ENCODE peak calls at places on chromosomes 5 and 9, in six cellular contexts. N is breast epithelium, L is IMR-90, E is bronchial epithelial cell, B is lower lobe of right lung, X is SK-N-SH. U is an unnamed sample.

GRCh38 chr5:34563951-34564705 is 92.0 kb upstream of the RAI14 start:
- DNase-seq in X (no peak), E (no peak), B (no peak), L (peak; percentile 75), N (no peak), U (no peak)

GRCh38 chr5:75510836-75511434 is 494 bp downstream of the CERT1 start:
- DNase-seq in B (peak; percentile 80), L (peak; percentile 15), E (no peak), X (peak; percentile 69), N (peak; percentile 20), U (no peak)

GRCh38 chr9:101673642-101674041 is 64.8 kb downstream of the GRIN3A start:
- DNase-seq in N (no peak), B (no peak), L (no peak), E (no peak), X (no peak), U (no peak)

GRCh38 chr5:145218982-145219381 is 616.2 kb downstream of the PRELID2 start:
- DNase-seq in E (no peak), X (no peak), N (no peak), L (no peak), B (no peak), U (no peak)

GRCh38 chr9:859251-859650 is 17.8 kb downstream of the DMRT1 start:
- DNase-seq in E (no peak), X (no peak), N (no peak), L (no peak), B (no peak), U (no peak)

GRCh38 chr5:132498152-132498551 is 7.6 kb upstream of the IRF1 start:
- DNase-seq in N (peak; percentile 46), B (no peak), X (peak; percentile 11), L (peak; percentile 75), E (peak; percentile 80), U (no peak)

GRCh38 chr5:158121678-158122077 is 262.7 kb upstream of the CLINT1 start:
- DNase-seq in N (no peak), L (no peak), B (no peak), E (no peak), X (no peak), U (no peak)

GRCh38 chr9:109098221-109098959 is 21.4 kb downstream of the TMEM245 start:
- DNase-seq in B (no peak), L (peak; percentile 65), E (peak; percentile 36), N (peak; percentile 27), X (peak; percentile 13), U (no peak)

GRCh38 chr9:121942866-121943265 is 150.2 kb downstream of the TTLL11 start:
- DNase-seq in B (no peak), X (no peak), L (no peak), E (no peak), N (no peak), U (no peak)

GRCh38 chr9:93874242-93874641 is 80.9 kb downstream of the BARX1 start:
- DNase-seq in E (no peak), N (no peak), L (no peak), B (no peak), X (no peak), U (no peak)

GRCh38 chr5:34022131-34022705 is 14.4 kb upstream of the AMACR start:
- DNase-seq in N (no peak), B (no peak), E (peak; percentile 42), X (no peak), L (peak; percentile 47), U (no peak)

DNA sequence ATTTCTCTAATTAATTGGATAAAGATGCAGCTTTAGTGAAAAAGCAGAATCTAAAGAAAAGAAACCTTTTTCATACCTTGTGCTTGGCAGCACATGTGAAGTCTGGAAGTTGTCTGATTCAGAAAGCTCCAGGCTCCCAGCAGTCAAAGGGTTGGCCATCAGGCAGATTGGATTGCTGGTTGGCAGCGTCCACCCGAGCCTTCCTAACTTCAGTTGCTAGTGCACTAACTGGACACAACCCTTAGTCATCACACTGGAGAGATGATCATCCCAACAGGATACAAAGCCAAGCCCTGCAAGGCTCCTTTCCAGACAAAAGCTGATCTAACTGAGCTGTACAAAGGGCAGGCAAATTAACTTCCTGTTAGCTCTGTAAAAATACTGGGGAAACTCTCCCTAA is 185.5 kb downstream of the SNX18 start:
- DNase-seq in L (peak; percentile 93), N (peak; percentile 45), E (peak; percentile 64), B (no peak), X (no peak), U (peak; percentile 59)
- H3K4me3 ChIP-seq in L (peak overlapping the region; percentile 11), N (no peak overlapping the region), E (no peak overlapping the region), B (no peak overlapping the region), X (no peak overlapping the region), U (no peak overlapping the region)

DNA sequence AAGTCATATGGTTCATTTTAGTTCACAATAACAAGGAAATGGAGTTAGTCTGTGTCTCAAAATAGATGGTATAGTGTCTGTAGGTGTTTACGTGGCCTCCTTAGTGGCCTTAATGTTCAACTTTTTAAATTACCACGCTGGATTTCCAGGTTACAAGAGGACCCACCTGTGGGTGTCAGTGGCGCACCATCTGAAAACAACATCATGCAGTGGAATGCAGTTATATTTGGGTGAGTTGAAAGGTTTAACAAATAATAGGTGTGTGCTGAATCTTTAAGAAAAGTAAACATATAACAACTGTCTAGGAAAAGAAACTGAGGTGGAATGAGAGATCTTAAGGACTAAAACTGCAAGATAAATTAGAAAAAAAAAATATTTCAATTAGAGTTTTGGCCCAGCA is 2.9 kb downstream of the UBE2B start:
- DNase-seq in N (no peak), L (no peak), X (no peak), B (no peak), E (no peak), U (no peak)
- TF ChIP-seq CTCF in N (no peak), L (peak; percentile 6), X (peak; percentile 26), B (no peak), E (no peak), U (no peak)

DNA sequence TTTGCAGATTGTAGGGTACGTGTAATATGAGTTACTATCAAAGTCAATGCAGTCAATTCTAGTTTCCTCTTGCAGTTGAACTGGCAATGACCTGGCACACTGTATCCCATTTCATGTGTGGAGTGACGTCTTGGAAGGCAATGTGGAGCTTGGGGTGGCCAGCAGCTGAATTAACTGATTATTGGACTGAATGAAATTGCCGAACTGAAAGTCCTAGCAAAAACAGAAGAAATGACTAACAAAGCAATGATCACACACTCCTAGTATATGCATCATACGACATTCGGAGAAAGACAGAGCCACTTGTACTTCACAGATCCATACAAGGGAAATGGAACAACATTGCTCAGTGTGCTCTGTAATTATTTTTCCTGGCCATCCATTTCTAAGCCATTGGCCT is 259.1 kb upstream of the DAPK1 start:
- DNase-seq in L (no peak), X (no peak), B (no peak), E (no peak), N (no peak), U (no peak)
- H3K4me3 ChIP-seq in L (no peak overlapping the region), X (no peak overlapping the region), B (no peak overlapping the region), E (no peak overlapping the region), N (no peak overlapping the region), U (no peak overlapping the region)

DNA sequence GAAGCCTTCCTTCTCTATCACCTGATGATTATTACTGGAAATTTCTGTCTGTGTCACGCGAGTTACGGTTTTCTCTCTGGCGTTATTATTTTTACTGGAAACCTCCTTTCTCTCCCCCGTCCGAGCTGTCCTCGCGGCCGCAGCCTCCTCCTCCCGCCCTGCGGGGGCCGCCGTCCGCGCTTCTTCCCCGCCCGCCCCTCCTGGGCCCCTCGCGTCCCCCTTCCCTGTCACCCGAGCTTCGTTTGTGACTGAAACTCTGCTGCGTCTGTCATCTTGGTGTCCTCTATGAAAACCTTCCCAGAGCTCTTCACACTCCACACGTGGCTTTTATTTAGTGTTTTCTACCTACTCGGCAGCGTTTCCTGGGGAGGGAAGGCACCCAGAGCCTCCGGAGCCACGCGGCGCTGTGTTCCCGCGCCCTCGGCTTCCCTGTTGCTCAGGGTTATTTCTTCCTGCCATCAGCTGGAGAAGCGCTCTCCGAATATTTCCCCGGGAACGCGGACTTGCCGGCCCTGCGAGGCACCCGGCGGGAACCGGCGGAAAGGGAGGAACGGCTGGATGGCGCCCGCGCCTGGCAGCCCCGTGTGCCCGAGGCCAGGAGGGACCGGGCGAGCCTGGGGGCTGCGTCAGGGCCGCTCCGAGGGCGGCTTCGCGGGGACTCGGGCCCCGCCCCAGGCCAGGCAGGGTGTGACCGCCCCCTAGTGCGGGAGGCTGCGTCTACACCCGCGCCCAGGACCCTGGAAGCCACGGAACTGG is 33.9 kb downstream of the TRIP13 start:
- DNase-seq in X (peak; percentile 54), B (no peak), N (no peak), L (no peak), E (peak; percentile 3), U (no peak)
- TF ChIP-seq CTCF in X (no peak), B (peak; percentile 26), N (no peak), L (peak; percentile 24), E (peak; percentile 41), U (peak; percentile 45)

DNA sequence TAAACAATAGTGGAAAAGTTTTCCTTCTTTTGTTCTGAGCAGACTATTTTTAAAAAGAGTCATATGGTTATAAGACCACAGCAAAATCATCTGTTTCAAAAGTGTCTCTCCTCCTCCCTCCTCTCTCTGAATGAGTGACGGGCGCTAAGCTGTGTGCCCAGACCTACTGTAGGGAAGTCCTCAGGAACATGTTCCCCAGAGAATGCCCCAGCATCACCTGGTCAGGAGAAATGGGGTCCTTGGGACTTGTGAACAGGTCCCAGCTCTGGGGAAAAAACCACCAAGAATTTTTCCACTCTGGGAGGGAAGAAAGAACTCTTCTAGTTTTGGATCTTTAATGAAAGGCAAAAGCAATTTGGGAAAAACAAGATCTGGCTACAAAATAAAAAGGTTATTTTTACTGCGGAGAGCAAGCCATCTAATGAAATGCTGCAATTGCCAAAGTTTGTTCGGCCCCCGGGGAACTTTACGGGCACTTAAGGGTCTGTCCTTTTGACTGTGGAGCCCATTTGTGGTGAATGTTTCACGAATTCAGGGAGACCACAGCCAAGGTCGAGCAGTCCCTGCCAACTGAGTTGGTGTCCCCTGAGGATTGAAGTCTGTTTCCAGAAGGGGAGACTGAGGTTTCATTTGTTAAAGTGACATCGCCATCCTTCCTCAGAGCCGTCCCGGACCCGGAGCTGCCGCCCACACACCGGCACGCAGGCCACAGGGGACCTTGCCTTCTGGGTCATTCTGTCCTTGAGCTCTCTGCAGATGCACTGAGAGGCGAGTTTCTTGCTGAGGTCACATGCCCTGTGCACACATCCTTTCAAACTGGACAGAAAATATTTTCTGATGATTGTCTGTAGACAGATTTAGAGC is 25.8 kb downstream of the BOD1 start:
- DNase-seq in X (no peak), E (no peak), B (no peak), L (no peak), N (no peak), U (no peak)
- H3K4me3 ChIP-seq in X (no peak overlapping the region), E (no peak overlapping the region), B (no peak overlapping the region), L (no peak overlapping the region), N (no peak overlapping the region), U (no peak overlapping the region)

GRCh38 chr9:77449177-77450092 is 198.7 kb downstream of the GNA14 start:
- DNase-seq in B (no peak), E (peak; percentile 97), N (no peak), L (peak; percentile 84), X (no peak), U (no peak)
- TF ChIP-seq CTCF in B (no peak), E (no peak), N (no peak), L (no peak), X (peak; percentile 24), U (no peak)

GRCh38 chr9:92738661-92739081 is 26.0 kb downstream of the BICD2 start:
- DNase-seq in N (peak; percentile 88), E (peak; percentile 82), L (no peak), B (no peak), X (no peak), U (no peak)

GRCh38 chr9:92739346-92740014 is 25.2 kb downstream of the BICD2 start:
- DNase-seq in X (no peak), N (no peak), B (no peak), E (no peak), L (no peak), U (no peak)

GRCh38 chr9:92740969-92741368 is 23.7 kb downstream of the BICD2 start:
- DNase-seq in N (no peak), X (no peak), L (no peak), B (no peak), E (peak; percentile 63), U (no peak)

GRCh38 chr9:92740015-92740408 is 24.6 kb downstream of the BICD2 start:
- DNase-seq in L (peak; percentile 55), B (no peak), E (no peak), N (no peak), X (no peak), U (no peak)

GRCh38 chr9:92740446-92740961 is 24.1 kb downstream of the BICD2 start:
- DNase-seq in B (no peak), L (no peak), X (no peak), N (no peak), E (peak; percentile 75), U (no peak)
- H3K4me3 ChIP-seq in B (peak overlapping the region; percentile 16), L (no peak overlapping the region), X (no peak overlapping the region), N (no peak overlapping the region), E (no peak overlapping the region), U (no peak overlapping the region)

U was measured in AG04449.